ENCODE peak calls at places on chromosomes 4 and X, in nine cellular contexts. One of them, this sample, is unnamed.

GRCh38 chr4:52051213-52051614 is at the start of gene SPATA18:
- DNase-seq in uterus: no peak
- DNase-seq in iPS-NIHi11: peak
- DNase-seq in H7: peak
- DNase-seq in activated CD4-positive, CD25-positive, alpha-beta regulatory T cell treated with anti-CD3 and anti-CD28 coated beads, Interleukin-2, amount 50 U/mL, for 72 hours: no peak
- DNase-seq in NCI-H1092: no peak
- DNase-seq in H9: peak
- DNase-seq in cardiac fibroblast: peak
- DNase-seq in stimulated activated CD8-positive, alpha-beta memory T cell treated with anti-CD3 and anti-CD28 coated beads, Interleukin-12 subunit alpha, Interleukin-12 subunit beta, amount 100 ng/mL, for 1 hour: no peak
- DNase-seq in this sample: no peak

GRCh38 chr4:166527500-166527899 is 654.5 kb downstream of the TLL1 start:
- DNase-seq in uterus: no peak
- DNase-seq in H9: peak
- DNase-seq in iPS-NIHi11: no peak
- DNase-seq in stimulated activated CD8-positive, alpha-beta memory T cell treated with anti-CD3 and anti-CD28 coated beads, Interleukin-12 subunit alpha, Interleukin-12 subunit beta, amount 100 ng/mL, for 1 hour: no peak
- DNase-seq in cardiac fibroblast: peak
- DNase-seq in activated CD4-positive, CD25-positive, alpha-beta regulatory T cell treated with anti-CD3 and anti-CD28 coated beads, Interleukin-2, amount 50 U/mL, for 72 hours: no peak
- DNase-seq in H7: no peak
- DNase-seq in NCI-H1092: no peak
- DNase-seq in this sample: no peak

GRCh38 chr4:7626551-7626950 is 191.8 kb upstream of the PSAPL1 start:
- DNase-seq in H7: no peak
- DNase-seq in activated CD4-positive, CD25-positive, alpha-beta regulatory T cell treated with anti-CD3 and anti-CD28 coated beads, Interleukin-2, amount 50 U/mL, for 72 hours: no peak
- DNase-seq in H9: no peak
- DNase-seq in iPS-NIHi11: no peak
- DNase-seq in stimulated activated CD8-positive, alpha-beta memory T cell treated with anti-CD3 and anti-CD28 coated beads, Interleukin-12 subunit alpha, Interleukin-12 subunit beta, amount 100 ng/mL, for 1 hour: no peak
- DNase-seq in cardiac fibroblast: no peak
- DNase-seq in NCI-H1092: no peak
- DNase-seq in uterus: no peak
- DNase-seq in this sample: no peak

GRCh38 chrX:132612990-132613564 is 124.2 kb upstream of the MBNL3 start:
- DNase-seq in H9: peak
- DNase-seq in H7: peak
- DNase-seq in cardiac fibroblast: peak
- DNase-seq in stimulated activated CD8-positive, alpha-beta memory T cell treated with anti-CD3 and anti-CD28 coated beads, Interleukin-12 subunit alpha, Interleukin-12 subunit beta, amount 100 ng/mL, for 1 hour: peak
- DNase-seq in activated CD4-positive, CD25-positive, alpha-beta regulatory T cell treated with anti-CD3 and anti-CD28 coated beads, Interleukin-2, amount 50 U/mL, for 72 hours: peak
- DNase-seq in NCI-H1092: peak
- DNase-seq in uterus: no peak
- DNase-seq in iPS-NIHi11: peak
- DNase-seq in this sample: peak

GRCh38 chr4:33685939-33686338 is 2558.4 kb downstream of the ARAP2 start:
- DNase-seq in iPS-NIHi11: no peak
- DNase-seq in H9: no peak
- DNase-seq in NCI-H1092: no peak
- DNase-seq in activated CD4-positive, CD25-positive, alpha-beta regulatory T cell treated with anti-CD3 and anti-CD28 coated beads, Interleukin-2, amount 50 U/mL, for 72 hours: no peak
- DNase-seq in H7: no peak
- DNase-seq in uterus: no peak
- DNase-seq in stimulated activated CD8-positive, alpha-beta memory T cell treated with anti-CD3 and anti-CD28 coated beads, Interleukin-12 subunit alpha, Interleukin-12 subunit beta, amount 100 ng/mL, for 1 hour: no peak
- DNase-seq in cardiac fibroblast: no peak
- DNase-seq in this sample: no peak

GRCh38 chrX:110341189-110342035 is 17.2 kb upstream of the RTL9 start:
- DNase-seq in stimulated activated CD8-positive, alpha-beta memory T cell treated with anti-CD3 and anti-CD28 coated beads, Interleukin-12 subunit alpha, Interleukin-12 subunit beta, amount 100 ng/mL, for 1 hour: no peak
- DNase-seq in NCI-H1092: no peak
- DNase-seq in iPS-NIHi11: no peak
- DNase-seq in cardiac fibroblast: peak
- DNase-seq in H7: no peak
- DNase-seq in activated CD4-positive, CD25-positive, alpha-beta regulatory T cell treated with anti-CD3 and anti-CD28 coated beads, Interleukin-2, amount 50 U/mL, for 72 hours: no peak
- DNase-seq in uterus: no peak
- DNase-seq in H9: no peak
- DNase-seq in this sample: no peak

GRCh38 chr4:146661368-146661767 is 22.7 kb downstream of the POU4F2 start:
- DNase-seq in H7: no peak
- DNase-seq in activated CD4-positive, CD25-positive, alpha-beta regulatory T cell treated with anti-CD3 and anti-CD28 coated beads, Interleukin-2, amount 50 U/mL, for 72 hours: no peak
- DNase-seq in NCI-H1092: no peak
- DNase-seq in iPS-NIHi11: no peak
- DNase-seq in stimulated activated CD8-positive, alpha-beta memory T cell treated with anti-CD3 and anti-CD28 coated beads, Interleukin-12 subunit alpha, Interleukin-12 subunit beta, amount 100 ng/mL, for 1 hour: no peak
- DNase-seq in uterus: no peak
- DNase-seq in H9: no peak
- DNase-seq in cardiac fibroblast: no peak
- DNase-seq in this sample: no peak

GRCh38 chrX:46865281-46865680 is 28.4 kb downstream of the RP2 start:
- DNase-seq in activated CD4-positive, CD25-positive, alpha-beta regulatory T cell treated with anti-CD3 and anti-CD28 coated beads, Interleukin-2, amount 50 U/mL, for 72 hours: no peak
- DNase-seq in stimulated activated CD8-positive, alpha-beta memory T cell treated with anti-CD3 and anti-CD28 coated beads, Interleukin-12 subunit alpha, Interleukin-12 subunit beta, amount 100 ng/mL, for 1 hour: no peak
- DNase-seq in cardiac fibroblast: peak
- DNase-seq in H9: no peak
- DNase-seq in H7: no peak
- DNase-seq in iPS-NIHi11: no peak
- DNase-seq in uterus: no peak
- DNase-seq in NCI-H1092: no peak
- DNase-seq in this sample: no peak

GRCh38 chr4:17780461-17781071 is 855 bp downstream of the FAM184B start:
- DNase-seq in H7: no peak
- DNase-seq in activated CD4-positive, CD25-positive, alpha-beta regulatory T cell treated with anti-CD3 and anti-CD28 coated beads, Interleukin-2, amount 50 U/mL, for 72 hours: no peak
- DNase-seq in iPS-NIHi11: no peak
- DNase-seq in cardiac fibroblast: peak
- DNase-seq in stimulated activated CD8-positive, alpha-beta memory T cell treated with anti-CD3 and anti-CD28 coated beads, Interleukin-12 subunit alpha, Interleukin-12 subunit beta, amount 100 ng/mL, for 1 hour: no peak
- DNase-seq in uterus: no peak
- DNase-seq in H9: no peak
- DNase-seq in NCI-H1092: peak
- DNase-seq in this sample: no peak

This sample was measured in activated T-cell treated with anti-CD3 and anti-CD28 coated beads for 1 hour.